ENCODE peak calls at places on chromosomes 12 and 14, in ten cellular contexts. One of them, this sample, is unnamed. For H3K4me1 and H3K9me3, the result is how much of the 10 kb centered on the place peaks cover.

GRCh38 chr14:50089213-50089612 is 27.2 kb downstream of the VCPKMT start:
- DNase-seq in fibroblast of lung: no peak
- DNase-seq in colonic mucosa: no peak
- DNase-seq in Caco-2: no peak
- DNase-seq in tibial artery: no peak
- DNase-seq in PC-9: no peak
- DNase-seq in cardiac muscle cell: no peak
- DNase-seq in CD8-positive, alpha-beta memory T cell: no peak
- DNase-seq in Peyer's patch: no peak
- DNase-seq in right atrium auricular region: no peak
- DNase-seq in this sample: no peak

GRCh38 chr12:104956870-104957301 is 1.2 kb downstream of the SLC41A2 start:
- DNase-seq in fibroblast of lung: peak
- DNase-seq in colonic mucosa: no peak
- DNase-seq in Caco-2: no peak
- DNase-seq in tibial artery: no peak
- DNase-seq in PC-9: no peak
- DNase-seq in cardiac muscle cell: peak
- DNase-seq in CD8-positive, alpha-beta memory T cell: no peak
- DNase-seq in Peyer's patch: no peak
- DNase-seq in right atrium auricular region: no peak
- DNase-seq in this sample: no peak

GRCh38 chr12:57047981-57048380 is 1.9 kb downstream of the MYO1A start:
- DNase-seq in fibroblast of lung: no peak
- DNase-seq in colonic mucosa: no peak
- DNase-seq in Caco-2: no peak
- DNase-seq in tibial artery: no peak
- DNase-seq in PC-9: no peak
- DNase-seq in cardiac muscle cell: no peak
- DNase-seq in CD8-positive, alpha-beta memory T cell: no peak
- DNase-seq in Peyer's patch: no peak
- DNase-seq in right atrium auricular region: no peak
- DNase-seq in this sample: no peak

GRCh38 chr12:72084061-72084460 is 145.4 kb downstream of the TPH2 start:
- DNase-seq in fibroblast of lung: no peak
- DNase-seq in colonic mucosa: no peak
- DNase-seq in Caco-2: no peak
- DNase-seq in tibial artery: no peak
- DNase-seq in PC-9: no peak
- DNase-seq in cardiac muscle cell: no peak
- DNase-seq in CD8-positive, alpha-beta memory T cell: no peak
- DNase-seq in Peyer's patch: no peak
- DNase-seq in right atrium auricular region: no peak
- DNase-seq in this sample: no peak

GRCh38 chr12:77488041-77488620 is 342.6 kb upstream of the NAV3 start:
- DNase-seq in fibroblast of lung: peak
- DNase-seq in colonic mucosa: no peak
- DNase-seq in Caco-2: no peak
- DNase-seq in tibial artery: no peak
- DNase-seq in PC-9: no peak
- DNase-seq in cardiac muscle cell: peak
- DNase-seq in CD8-positive, alpha-beta memory T cell: no peak
- DNase-seq in Peyer's patch: no peak
- DNase-seq in right atrium auricular region: no peak
- DNase-seq in this sample: no peak

GRCh38 chr12:76784600-76785051 is 20.7 kb downstream of the ZDHHC17 start:
- DNase-seq in fibroblast of lung: peak
- DNase-seq in colonic mucosa: no peak
- DNase-seq in Caco-2: no peak
- DNase-seq in tibial artery: no peak
- DNase-seq in PC-9: no peak
- DNase-seq in cardiac muscle cell: peak
- DNase-seq in CD8-positive, alpha-beta memory T cell: no peak
- DNase-seq in Peyer's patch: no peak
- DNase-seq in right atrium auricular region: no peak
- DNase-seq in this sample: no peak

GRCh38 chr12:114165921-114166320 is 199.8 kb upstream of the RBM19 start:
- DNase-seq in fibroblast of lung: peak
- DNase-seq in colonic mucosa: no peak
- DNase-seq in Caco-2: no peak
- DNase-seq in tibial artery: no peak
- DNase-seq in PC-9: no peak
- DNase-seq in cardiac muscle cell: peak
- DNase-seq in CD8-positive, alpha-beta memory T cell: no peak
- DNase-seq in Peyer's patch: no peak
- DNase-seq in right atrium auricular region: no peak
- DNase-seq in this sample: no peak

GRCh38 chr12:93622485-93622884 is 50.0 kb downstream of the SOCS2 start:
- DNase-seq in fibroblast of lung: peak
- DNase-seq in colonic mucosa: no peak
- DNase-seq in Caco-2: no peak
- DNase-seq in tibial artery: no peak
- DNase-seq in PC-9: no peak
- DNase-seq in cardiac muscle cell: peak
- DNase-seq in CD8-positive, alpha-beta memory T cell: no peak
- DNase-seq in Peyer's patch: no peak
- DNase-seq in right atrium auricular region: no peak
- DNase-seq in this sample: no peak

GRCh38 chr12:18805516-18806248 is 67.8 kb downstream of the CAPZA3 start:
- DNase-seq in fibroblast of lung: no peak
- DNase-seq in colonic mucosa: no peak
- DNase-seq in Caco-2: no peak
- DNase-seq in tibial artery: no peak
- DNase-seq in PC-9: no peak
- DNase-seq in cardiac muscle cell: no peak
- DNase-seq in CD8-positive, alpha-beta memory T cell: no peak
- DNase-seq in Peyer's patch: no peak
- DNase-seq in right atrium auricular region: no peak
- DNase-seq in this sample: no peak

GRCh38 chr12:56806303-56806702 is 43.2 kb downstream of the HSD17B6 start:
- DNase-seq in fibroblast of lung: no peak
- DNase-seq in colonic mucosa: no peak
- DNase-seq in Caco-2: no peak
- DNase-seq in tibial artery: no peak
- DNase-seq in PC-9: no peak
- DNase-seq in cardiac muscle cell: no peak
- DNase-seq in CD8-positive, alpha-beta memory T cell: no peak
- DNase-seq in Peyer's patch: no peak
- DNase-seq in right atrium auricular region: no peak
- DNase-seq in this sample: no peak

GRCh38 chr12:104964167-104964566 is 6.1 kb upstream of the SLC41A2 start:
- DNase-seq in fibroblast of lung: no peak
- DNase-seq in colonic mucosa: no peak
- DNase-seq in Caco-2: no peak
- DNase-seq in tibial artery: no peak
- DNase-seq in PC-9: no peak
- DNase-seq in cardiac muscle cell: no peak
- DNase-seq in CD8-positive, alpha-beta memory T cell: no peak
- DNase-seq in Peyer's patch: no peak
- DNase-seq in right atrium auricular region: no peak
- DNase-seq in this sample: no peak

GRCh38 chr14:68916358-68916757 is 62.7 kb downstream of the ACTN1 start:
- DNase-seq in fibroblast of lung: no peak
- DNase-seq in colonic mucosa: no peak
- DNase-seq in Caco-2: no peak
- DNase-seq in tibial artery: no peak
- DNase-seq in PC-9: no peak
- DNase-seq in cardiac muscle cell: no peak
- DNase-seq in CD8-positive, alpha-beta memory T cell: no peak
- DNase-seq in Peyer's patch: no peak
- DNase-seq in right atrium auricular region: no peak
- DNase-seq in this sample: no peak

GRCh38 chr14:68921666-68922065 is 57.4 kb downstream of the ACTN1 start:
- DNase-seq in fibroblast of lung: no peak
- DNase-seq in colonic mucosa: no peak
- DNase-seq in Caco-2: no peak
- DNase-seq in tibial artery: no peak
- DNase-seq in PC-9: no peak
- DNase-seq in cardiac muscle cell: no peak
- DNase-seq in CD8-positive, alpha-beta memory T cell: no peak
- DNase-seq in Peyer's patch: no peak
- DNase-seq in right atrium auricular region: no peak
- DNase-seq in this sample: no peak

GRCh38 chr14:68919129-68919927 is 59.8 kb downstream of the ACTN1 start:
- DNase-seq in fibroblast of lung: no peak
- DNase-seq in colonic mucosa: no peak
- DNase-seq in Caco-2: no peak
- DNase-seq in tibial artery: no peak
- DNase-seq in PC-9: no peak
- DNase-seq in cardiac muscle cell: no peak
- DNase-seq in CD8-positive, alpha-beta memory T cell: no peak
- DNase-seq in Peyer's patch: no peak
- DNase-seq in right atrium auricular region: no peak
- DNase-seq in this sample: no peak

GRCh38 chr14:68921049-68921448 is 58.1 kb downstream of the ACTN1 start:
- DNase-seq in fibroblast of lung: no peak
- DNase-seq in colonic mucosa: no peak
- DNase-seq in Caco-2: no peak
- DNase-seq in tibial artery: no peak
- DNase-seq in PC-9: no peak
- DNase-seq in cardiac muscle cell: no peak
- DNase-seq in CD8-positive, alpha-beta memory T cell: no peak
- DNase-seq in Peyer's patch: no peak
- DNase-seq in right atrium auricular region: no peak
- DNase-seq in this sample: no peak

GRCh38 chr14:68918612-68919011 is 60.5 kb downstream of the ACTN1 start:
- DNase-seq in fibroblast of lung: no peak
- DNase-seq in colonic mucosa: no peak
- DNase-seq in Caco-2: no peak
- DNase-seq in tibial artery: no peak
- DNase-seq in PC-9: no peak
- DNase-seq in cardiac muscle cell: no peak
- DNase-seq in CD8-positive, alpha-beta memory T cell: no peak
- DNase-seq in Peyer's patch: no peak
- DNase-seq in right atrium auricular region: no peak
- DNase-seq in this sample: no peak
- H3K4me1 ChIP-seq in fibroblast of lung: under half
- H3K4me1 ChIP-seq in colonic mucosa: under half
- H3K4me1 ChIP-seq in Caco-2: under half
- H3K4me1 ChIP-seq in tibial artery: half or more
- H3K4me1 ChIP-seq in PC-9: under half
- H3K4me1 ChIP-seq in cardiac muscle cell: under half
- H3K4me1 ChIP-seq in CD8-positive, alpha-beta memory T cell: under half
- H3K4me1 ChIP-seq in Peyer's patch: under half
- H3K4me1 ChIP-seq in right atrium auricular region: under half
- H3K4me1 ChIP-seq in this sample: under half

GRCh38 chr12:14422516-14423230 is 57.2 kb downstream of the ATF7IP start:
- DNase-seq in fibroblast of lung: no peak
- DNase-seq in colonic mucosa: no peak
- DNase-seq in Caco-2: no peak
- DNase-seq in tibial artery: no peak
- DNase-seq in PC-9: no peak
- DNase-seq in cardiac muscle cell: peak
- DNase-seq in CD8-positive, alpha-beta memory T cell: no peak
- DNase-seq in Peyer's patch: no peak
- DNase-seq in right atrium auricular region: no peak
- DNase-seq in this sample: no peak

GRCh38 chr12:14416658-14417057 is 51.2 kb downstream of the ATF7IP start:
- DNase-seq in fibroblast of lung: peak
- DNase-seq in colonic mucosa: no peak
- DNase-seq in Caco-2: no peak
- DNase-seq in tibial artery: no peak
- DNase-seq in PC-9: no peak
- DNase-seq in cardiac muscle cell: peak
- DNase-seq in CD8-positive, alpha-beta memory T cell: no peak
- DNase-seq in Peyer's patch: no peak
- DNase-seq in right atrium auricular region: no peak
- DNase-seq in this sample: peak

GRCh38 chr12:14418526-14418925 is 53.0 kb downstream of the ATF7IP start:
- DNase-seq in fibroblast of lung: peak
- DNase-seq in colonic mucosa: no peak
- DNase-seq in Caco-2: no peak
- DNase-seq in tibial artery: no peak
- DNase-seq in PC-9: no peak
- DNase-seq in cardiac muscle cell: peak
- DNase-seq in CD8-positive, alpha-beta memory T cell: no peak
- DNase-seq in Peyer's patch: no peak
- DNase-seq in right atrium auricular region: no peak
- DNase-seq in this sample: no peak

DNA sequence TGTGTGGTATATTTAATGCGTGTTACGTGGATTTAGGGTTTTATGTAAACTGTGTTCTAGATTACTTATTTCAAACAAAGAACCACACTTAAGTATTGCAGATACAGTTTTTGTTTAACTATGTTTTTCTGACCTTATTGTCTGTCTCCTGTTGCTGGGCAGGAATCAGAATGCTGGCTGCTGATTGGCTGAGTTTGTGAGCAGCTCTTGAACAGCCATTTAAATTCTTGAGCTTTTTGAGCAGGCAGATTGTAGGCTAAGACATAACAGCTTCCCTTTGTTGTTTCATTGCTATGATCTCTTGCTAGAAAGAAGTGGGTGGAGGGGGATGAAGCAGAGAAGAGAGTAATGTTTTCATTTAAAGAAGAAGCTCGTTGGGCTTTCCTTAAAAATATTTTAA is 52.2 kb downstream of the ATF7IP start:
- DNase-seq in fibroblast of lung: peak
- DNase-seq in colonic mucosa: peak
- DNase-seq in Caco-2: peak
- DNase-seq in tibial artery: peak
- DNase-seq in PC-9: no peak
- DNase-seq in cardiac muscle cell: peak
- DNase-seq in CD8-positive, alpha-beta memory T cell: peak
- DNase-seq in Peyer's patch: no peak
- DNase-seq in right atrium auricular region: peak
- DNase-seq in this sample: peak
- H3K9me3 ChIP-seq in fibroblast of lung: under half
- H3K9me3 ChIP-seq in colonic mucosa: under half
- H3K9me3 ChIP-seq in Caco-2: under half
- H3K9me3 ChIP-seq in tibial artery: under half
- H3K9me3 ChIP-seq in PC-9: under half
- H3K9me3 ChIP-seq in cardiac muscle cell: under half
- H3K9me3 ChIP-seq in CD8-positive, alpha-beta memory T cell: under half
- H3K9me3 ChIP-seq in Peyer's patch: under half
- H3K9me3 ChIP-seq in right atrium auricular region: under half
- H3K9me3 ChIP-seq in this sample: under half

DNA sequence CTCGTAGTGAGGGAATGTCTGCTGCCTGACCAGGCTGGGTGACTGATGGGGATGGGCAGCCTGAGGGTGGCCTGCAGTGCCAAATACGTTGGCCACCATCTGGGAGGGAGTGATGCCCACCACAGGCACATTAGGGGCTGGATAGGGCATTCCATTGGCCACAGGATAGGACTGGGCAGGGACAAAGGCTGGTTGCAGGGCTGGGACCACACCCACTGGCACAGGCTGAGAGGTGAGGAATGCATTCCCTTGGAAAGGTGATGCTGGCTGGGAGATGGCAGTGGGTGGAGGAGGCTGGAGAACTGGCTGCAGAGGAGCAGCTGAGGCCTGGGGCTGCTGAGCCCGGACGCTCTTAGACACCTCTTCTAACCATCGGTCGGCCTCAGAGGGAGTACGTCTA is 39.5 kb downstream of the PAPLN start:
- DNase-seq in fibroblast of lung: no peak
- DNase-seq in colonic mucosa: no peak
- DNase-seq in Caco-2: no peak
- DNase-seq in tibial artery: no peak
- DNase-seq in PC-9: no peak
- DNase-seq in cardiac muscle cell: no peak
- DNase-seq in CD8-positive, alpha-beta memory T cell: no peak
- DNase-seq in Peyer's patch: no peak
- DNase-seq in right atrium auricular region: no peak
- DNase-seq in this sample: no peak
- H3K4me3 ChIP-seq in fibroblast of lung: no peak
- H3K4me3 ChIP-seq in colonic mucosa: no peak
- H3K4me3 ChIP-seq in Caco-2: no peak
- H3K4me3 ChIP-seq in tibial artery: no peak
- H3K4me3 ChIP-seq in PC-9: no peak
- H3K4me3 ChIP-seq in cardiac muscle cell: no peak
- H3K4me3 ChIP-seq in CD8-positive, alpha-beta memory T cell: no peak
- H3K4me3 ChIP-seq in Peyer's patch: no peak
- H3K4me3 ChIP-seq in right atrium auricular region: no peak
- H3K4me3 ChIP-seq in this sample: no peak

GRCh38 chr14:101827286-101827685 is 65.8 kb downstream of the PPP2R5C start:
- DNase-seq in fibroblast of lung: no peak
- DNase-seq in colonic mucosa: no peak
- DNase-seq in Caco-2: no peak
- DNase-seq in tibial artery: no peak
- DNase-seq in PC-9: no peak
- DNase-seq in cardiac muscle cell: no peak
- DNase-seq in CD8-positive, alpha-beta memory T cell: no peak
- DNase-seq in Peyer's patch: no peak
- DNase-seq in right atrium auricular region: no peak
- DNase-seq in this sample: no peak
- H3K4me1 ChIP-seq in fibroblast of lung: under half
- H3K4me1 ChIP-seq in colonic mucosa: under half
- H3K4me1 ChIP-seq in Caco-2: under half
- H3K4me1 ChIP-seq in tibial artery: under half
- H3K4me1 ChIP-seq in PC-9: under half
- H3K4me1 ChIP-seq in cardiac muscle cell: under half
- H3K4me1 ChIP-seq in CD8-positive, alpha-beta memory T cell: half or more
- H3K4me1 ChIP-seq in Peyer's patch: under half
- H3K4me1 ChIP-seq in right atrium auricular region: under half
- H3K4me1 ChIP-seq in this sample: half or more

This sample was measured in CD4-positive, alpha-beta memory T cell.